ENCODE peak calls at places on chromosomes 4 and X, in ten cellular contexts. S is foreskin fibroblast; T is stimulated activated CD8-positive, alpha-beta memory T cell treated with anti-CD3 and anti-CD28 coated beads, Interleukin-4, amount 100 ng/mL, for 24 hours; H is SJCRH30; E is naive thymus-derived CD8-positive, alpha-beta T cell; D is iPS-NIHi11; N is right atrium auricular region; R is GM13977; F is AG09319; K is bronchial epithelial cell. L is an unnamed sample.

GRCh38 chr4:84750260-84750955 is 167.5 kb downstream of the CDS1 start:
- DNase-seq in S (peak; percentile 67), T (no peak), H (peak; percentile 78), E (no peak), D (peak; percentile 52), N (no peak), R (peak; percentile 27), F (peak; percentile 24), K (peak; percentile 50), L (peak; percentile 51)

GRCh38 chrX:3549442-3549875 is 164.0 kb downstream of the PRKX start:
- DNase-seq in S (peak; percentile 48), T (no peak), H (no peak), E (no peak), D (no peak), N (no peak), R (no peak), F (no peak), K (peak; percentile 10), L (peak; percentile 41)

GRCh38 chr4:183035726-183036415 is 63.2 kb upstream of the WWC2 start:
- DNase-seq in S (no peak), T (no peak), H (no peak), E (no peak), D (peak; percentile 36), N (no peak), R (no peak), F (no peak), K (no peak), L (no peak)

GRCh38 chrX:100263650-100264049 is 146.4 kb downstream of the PCDH19 start:
- DNase-seq in S (no peak), T (no peak), H (no peak), E (no peak), D (no peak), N (no peak), R (no peak), F (no peak), K (peak; percentile 16), L (peak; percentile 70)

GRCh38 chr4:139530833-139531427 is 25.1 kb downstream of the SETD7 start:
- DNase-seq in S (peak; percentile 54), T (peak; percentile 28), H (peak; percentile 52), E (peak; percentile 77), D (peak; percentile 86), N (no peak), R (peak; percentile 71), F (no peak), K (peak; percentile 23), L (peak; percentile 65)

GRCh38 chr4:88008624-88009235 is 1.3 kb downstream of the PKD2 start:
- DNase-seq in S (peak; percentile 29), T (no peak), H (peak; percentile 58), E (no peak), D (no peak), N (no peak), R (peak; percentile 32), F (no peak), K (no peak), L (no peak)

GRCh38 chr4:1492636-1493539 is 86.6 kb upstream of the NKX1-1 start:
- DNase-seq in S (no peak), T (no peak), H (peak; percentile 90), E (peak; percentile 28), D (peak; percentile 14), N (no peak), R (no peak), F (no peak), K (no peak), L (no peak)

GRCh38 chr4:138910201-138910913 is 105.2 kb upstream of the NOCT start:
- DNase-seq in S (peak; percentile 7), T (no peak), H (peak; percentile 45), E (no peak), D (no peak), N (no peak), R (no peak), F (no peak), K (peak; percentile 79), L (peak; percentile 47)

GRCh38 chr4:57103051-57103450 is 7.1 kb downstream of the IGFBP7 start:
- DNase-seq in S (peak; percentile 48), T (no peak), H (no peak), E (no peak), D (no peak), N (no peak), R (no peak), F (no peak), K (no peak), L (no peak)

GRCh38 chr4:100716416-100716815 is 198.6 kb upstream of the EMCN start:
- DNase-seq in S (no peak), T (no peak), H (no peak), E (no peak), D (no peak), N (no peak), R (no peak), F (no peak), K (no peak), L (no peak)

GRCh38 chr4:94582517-94582916 is 130.8 kb downstream of the PDLIM5 start:
- DNase-seq in S (peak; percentile 35), T (no peak), H (no peak), E (no peak), D (no peak), N (no peak), R (no peak), F (no peak), K (no peak), L (no peak)